ENCODE peak calls at places on chromosome 15, in seven cellular contexts. W is lung, E is prostate gland, C is Calu3, X is neural progenitor cell, I is endothelial cell of umbilical vein, B is nephron progenitor cell. Z is an unnamed sample.

GRCh38 chr15:85592148-85592547 is 202.6 kb downstream of the KLHL25 start:
- DNase-seq in B (no peak), X (no peak), C (peak), E (no peak), I (peak), W (no peak), Z (no peak)

GRCh38 chr15:94094310-94094709 is 137.1 kb upstream of the MCTP2 start:
- DNase-seq in X (no peak), C (no peak), E (no peak), B (no peak), W (no peak), I (no peak), Z (no peak)

GRCh38 chr15:98776607-98777281 is 128.4 kb downstream of the IGF1R start:
- DNase-seq in I (no peak), C (no peak), W (peak), X (no peak), E (no peak), B (peak), Z (peak)

GRCh38 chr15:66786708-66787471 is 84.9 kb downstream of the SMAD6 start:
- DNase-seq in B (no peak), I (no peak), C (no peak), W (no peak), X (no peak), E (no peak), Z (no peak)

GRCh38 chr15:100696452-100696851 is 94.1 kb downstream of the ASB7 start:
- DNase-seq in X (no peak), C (no peak), I (no peak), E (no peak), B (no peak), W (no peak), Z (no peak)

GRCh38 chr15:92383528-92384326 is 10.0 kb upstream of the ST8SIA2 start:
- DNase-seq in X (peak), E (no peak), I (no peak), W (no peak), C (peak), B (peak), Z (no peak)

GRCh38 chr15:66703540-66703941 is 1.5 kb downstream of the SMAD6 start:
- DNase-seq in C (no peak), E (peak), X (peak), I (no peak), B (peak), W (no peak), Z (no peak)

GRCh38 chr15:94032571-94032970 is 198.8 kb upstream of the MCTP2 start:
- DNase-seq in I (no peak), E (no peak), W (no peak), X (no peak), B (no peak), C (no peak), Z (no peak)

GRCh38 chr15:67065531-67066005 is at the start of gene SMAD3:
- DNase-seq in I (peak), B (peak), E (peak), C (peak), X (peak), W (peak), Z (peak)

GRCh38 chr15:39594056-39594763 is 13.3 kb downstream of the THBS1 start:
- DNase-seq in I (peak), W (no peak), X (no peak), B (no peak), E (no peak), C (no peak), Z (no peak)

GRCh38 chr15:88624156-88624970 is 3.2 kb downstream of the AEN start:
- DNase-seq in X (peak), E (no peak), I (peak), C (no peak), W (no peak), B (no peak), Z (no peak)

GRCh38 chr15:45637552-45638033 is 2.8 kb downstream of the SQOR start:
- DNase-seq in B (no peak), E (peak), C (no peak), X (no peak), W (peak), I (peak), Z (no peak)

GRCh38 chr15:96321422-96322391 is 8.8 kb upstream of the NR2F2 start:
- DNase-seq in B (peak), W (no peak), I (peak), E (peak), X (peak), C (peak), Z (no peak)

GRCh38 chr15:75864213-75865059 is 21.2 kb downstream of the UBE2Q2 start:
- DNase-seq in C (no peak), B (no peak), X (no peak), W (no peak), I (no peak), E (no peak), Z (no peak)

GRCh38 chr15:25774871-25775270 is 88.3 kb downstream of the ATP10A start:
- DNase-seq in C (no peak), I (no peak), X (no peak), B (no peak), W (no peak), E (no peak), Z (no peak)

GRCh38 chr15:67149068-67149841 is 83.9 kb downstream of the SMAD3 start:
- DNase-seq in W (no peak), B (no peak), X (peak), I (no peak), C (no peak), E (no peak), Z (no peak)

GRCh38 chr15:37109952-37110630 is 9.7 kb upstream of the MEIS2 start:
- DNase-seq in E (no peak), B (peak), C (peak), I (no peak), W (no peak), X (peak), Z (no peak)

GRCh38 chr15:33278816-33279612 is 31.8 kb upstream of the RYR3 start:
- DNase-seq in E (no peak), C (peak), W (no peak), X (no peak), B (no peak), I (peak), Z (no peak)

GRCh38 chr15:90287096-90287495 is 21.6 kb downstream of the NGRN start:
- DNase-seq in W (no peak), E (no peak), C (no peak), B (no peak), I (no peak), X (no peak), Z (no peak)

GRCh38 chr15:90291679-90292356 is 26.3 kb downstream of the NGRN start:
- DNase-seq in C (peak), I (no peak), X (no peak), E (no peak), W (peak), B (no peak), Z (no peak)

GRCh38 chr15:90286678-90287077 is 21.2 kb downstream of the NGRN start:
- DNase-seq in C (peak), W (no peak), E (no peak), I (peak), B (no peak), X (peak), Z (no peak)
- TF ChIP-seq CTCF in C (peak), W (peak), E (no peak), I (peak), B (peak), X (peak), Z (peak)

GRCh38 chr15:62068071-62068786 is 1.5 kb downstream of the C2CD4A start:
- DNase-seq in X (peak), C (peak), B (peak), W (peak), I (peak), E (peak), Z (no peak)
- TF ChIP-seq CTCF in X (peak), C (peak), B (no peak), W (no peak), I (peak), E (no peak), Z (peak)

GRCh38 chr15:72851586-72851985 is 68.0 kb upstream of the ADPGK start:
- DNase-seq in B (no peak), E (no peak), C (no peak), I (no peak), X (no peak), W (no peak), Z (no peak)
- TF ChIP-seq CTCF in B (no peak), E (no peak), C (no peak), I (no peak), X (no peak), W (no peak), Z (no peak)

GRCh38 chr15:68546318-68546717 is 32.5 kb upstream of the CORO2B start:
- DNase-seq in X (no peak), W (no peak), B (no peak), C (no peak), I (no peak), E (no peak), Z (no peak)
- TF ChIP-seq CTCF in X (no peak), W (no peak), B (no peak), C (no peak), I (no peak), E (no peak), Z (no peak)

GRCh38 chr15:78418239-78418638 is 19.8 kb upstream of the IREB2 start:
- DNase-seq in W (no peak), B (no peak), C (no peak), I (no peak), E (no peak), X (no peak), Z (no peak)

GRCh38 chr15:78414608-78415250 is 23.3 kb upstream of the IREB2 start:
- DNase-seq in W (no peak), C (no peak), B (no peak), I (no peak), X (no peak), E (no peak), Z (no peak)

GRCh38 chr15:78418681-78419080 is 19.3 kb upstream of the IREB2 start:
- DNase-seq in X (no peak), C (no peak), B (no peak), I (no peak), E (no peak), W (no peak), Z (no peak)

GRCh38 chr15:78419331-78419730 is 18.7 kb upstream of the IREB2 start:
- DNase-seq in W (no peak), I (no peak), B (no peak), C (peak), E (no peak), X (no peak), Z (no peak)

GRCh38 chr15:78415284-78415683 is 22.7 kb upstream of the IREB2 start:
- DNase-seq in W (no peak), E (no peak), B (no peak), C (peak), X (peak), I (peak), Z (no peak)
- TF ChIP-seq CTCF in W (no peak), E (no peak), B (peak), C (peak), X (peak), I (no peak), Z (peak)